ENCODE peak calls at places on chromosomes 3 and 15, in six cellular contexts. F is AG04450, E is cardiac muscle cell, Q is Peyer's patch, T is heart right ventricle, S is adrenal gland. W is an unnamed sample. For H3K27me3, the result is how much of the 10 kb centered on the place peaks cover.

GRCh38 chr15:33207646-33208045 is 13.1 kb upstream of the FMN1 start:
- DNase-seq in Q (no peak), F (no peak), T (no peak), S (no peak), E (no peak), W (no peak)

GRCh38 chr3:149077638-149078037 is 8.7 kb downstream of the HLTF start:
- DNase-seq in Q (no peak), F (peak), S (no peak), E (peak), T (no peak), W (no peak)

GRCh38 chr3:58161435-58162398 is 49.1 kb downstream of the DNASE1L3 start:
- DNase-seq in Q (peak), S (peak), E (no peak), T (no peak), F (peak), W (peak)

GRCh38 chr15:80405554-80405850 is 1.3 kb downstream of the ARNT2 start:
- DNase-seq in Q (no peak), T (no peak), E (no peak), S (no peak), F (no peak), W (no peak)

GRCh38 chr3:121493431-121493830 is 52.4 kb downstream of the POLQ start:
- DNase-seq in Q (no peak), F (no peak), T (no peak), S (no peak), E (no peak), W (no peak)

GRCh38 chr15:81529444-81529950 is 155.5 kb upstream of the TMC3 start:
- DNase-seq in E (no peak), T (no peak), S (no peak), Q (no peak), F (no peak), W (no peak)

GRCh38 chr3:188083011-188083410 is 70.9 kb upstream of the LPP start:
- DNase-seq in E (no peak), T (no peak), S (no peak), F (no peak), Q (no peak), W (no peak)

GRCh38 chr3:59809750-59810444 is 760.1 kb upstream of the CFAP20DC start:
- DNase-seq in Q (no peak), S (no peak), E (no peak), T (no peak), F (peak), W (no peak)

GRCh38 chr3:8529738-8530525 is 28.3 kb downstream of the LMCD1 start:
- DNase-seq in F (no peak), E (no peak), Q (no peak), T (no peak), S (no peak), W (peak)

GRCh38 chr3:17115186-17115585 is 230.4 kb downstream of the PLCL2 start:
- DNase-seq in Q (no peak), S (no peak), E (no peak), T (no peak), F (no peak), W (no peak)

GRCh38 chr3:52434080-52434479 is 10.8 kb downstream of the SEMA3G start:
- DNase-seq in T (no peak), F (no peak), S (no peak), Q (no peak), E (no peak), W (no peak)

GRCh38 chr15:67253517-67254237 is 784 bp downstream of the AAGAB start:
- DNase-seq in T (no peak), Q (no peak), E (no peak), S (no peak), F (no peak), W (no peak)

GRCh38 chr3:36729204-36730056 is 34.9 kb downstream of the DCLK3 start:
- DNase-seq in E (peak), F (peak), T (no peak), Q (no peak), S (no peak), W (no peak)

GRCh38 chr15:56837281-56837680 is 81.2 kb upstream of the TCF12 start:
- DNase-seq in S (no peak), Q (no peak), T (no peak), E (no peak), F (peak), W (no peak)

GRCh38 chr3:135000465-135000864 is 205.4 kb downstream of the EPHB1 start:
- DNase-seq in Q (no peak), F (no peak), S (no peak), T (no peak), E (no peak), W (no peak)

GRCh38 chr3:149371001-149371722 is 6.3 kb downstream of the TM4SF1 start:
- DNase-seq in S (no peak), E (no peak), F (no peak), T (no peak), Q (no peak), W (no peak)

GRCh38 chr3:135140543-135140942 is 345.5 kb downstream of the EPHB1 start:
- DNase-seq in Q (no peak), E (no peak), S (no peak), T (no peak), F (no peak), W (no peak)

GRCh38 chr3:150495563-150496168 is 50.6 kb downstream of the SERP1 start:
- DNase-seq in S (no peak), T (no peak), E (peak), Q (no peak), F (peak), W (no peak)

GRCh38 chr3:196287066-196287404 is 491 bp downstream of the PCYT1A start:
- DNase-seq in F (no peak), E (no peak), Q (no peak), S (no peak), T (peak), W (peak)

GRCh38 chr3:24151595-24151994 is 206.5 kb downstream of the NR1D2 start:
- DNase-seq in T (no peak), Q (no peak), S (no peak), F (no peak), E (no peak), W (no peak)

GRCh38 chr3:179181021-179181472 is 32.9 kb downstream of the PIK3CA start:
- DNase-seq in S (no peak), Q (no peak), E (no peak), F (no peak), T (no peak), W (no peak)

GRCh38 chr3:79361748-79362378 is 405.9 kb downstream of the ROBO1 start:
- DNase-seq in T (no peak), S (no peak), F (peak), E (peak), Q (no peak), W (no peak)

GRCh38 chr15:101000271-101000681 is 81.1 kb downstream of the LRRK1 start:
- DNase-seq in Q (no peak), E (no peak), S (no peak), T (no peak), F (no peak), W (no peak)

GRCh38 chr3:12974316-12974715 is 98.9 kb downstream of the IQSEC1 start:
- DNase-seq in E (no peak), T (no peak), S (no peak), F (no peak), Q (no peak), W (no peak)

GRCh38 chr15:20340331-20340811 is 201.2 kb downstream of the GOLGA6L6 start:
- DNase-seq in F (no peak), S (peak), E (peak), Q (peak), T (peak), W (peak)

GRCh38 chr3:15333099-15333956 is 942 bp upstream of the SH3BP5 start:
- DNase-seq in S (peak), F (no peak), T (no peak), Q (no peak), E (no peak), W (no peak)
- H3K4me3 ChIP-seq in S (peak), F (no peak), T (peak), Q (no peak), E (no peak), W (no peak)

DNA sequence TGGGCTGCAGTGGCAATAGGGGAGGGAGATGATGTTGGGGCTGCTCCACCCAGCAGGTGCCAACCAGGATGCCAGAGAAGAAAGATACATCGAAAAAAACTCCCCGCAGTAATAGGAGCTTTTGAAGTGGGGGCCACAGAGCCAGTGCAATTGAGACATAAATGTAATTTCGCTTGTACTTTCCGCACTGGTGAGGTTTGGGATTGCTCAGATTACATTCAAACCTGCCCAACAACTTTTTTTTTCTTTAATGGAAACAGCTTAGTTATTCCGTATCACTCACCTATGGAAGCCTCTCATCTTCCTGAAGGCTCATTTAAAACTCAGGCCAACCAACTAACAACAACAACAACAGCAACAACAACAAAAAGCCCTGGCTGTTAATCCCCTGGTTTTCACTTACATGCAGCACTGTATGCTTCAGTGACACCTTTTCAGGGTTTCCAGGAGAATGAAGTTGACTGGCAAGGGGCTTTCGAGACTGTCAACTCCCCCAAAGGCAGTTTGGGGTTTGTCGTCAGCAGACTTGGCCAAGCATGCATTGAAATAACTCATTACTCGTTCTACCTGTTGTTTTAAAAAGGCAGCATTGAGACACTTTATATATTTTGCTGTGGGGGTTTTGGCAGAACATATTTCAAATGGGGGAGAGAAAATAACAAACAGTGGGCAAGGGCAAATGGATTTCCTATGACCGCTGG is 163.9 kb downstream of the EBLN2 start:
- DNase-seq in Q (no peak), S (no peak), T (no peak), F (no peak), E (no peak), W (no peak)
- H3K27me3 ChIP-seq in Q (under half), S (under half), T (under half), F (under half), E (under half), W (under half)

DNA sequence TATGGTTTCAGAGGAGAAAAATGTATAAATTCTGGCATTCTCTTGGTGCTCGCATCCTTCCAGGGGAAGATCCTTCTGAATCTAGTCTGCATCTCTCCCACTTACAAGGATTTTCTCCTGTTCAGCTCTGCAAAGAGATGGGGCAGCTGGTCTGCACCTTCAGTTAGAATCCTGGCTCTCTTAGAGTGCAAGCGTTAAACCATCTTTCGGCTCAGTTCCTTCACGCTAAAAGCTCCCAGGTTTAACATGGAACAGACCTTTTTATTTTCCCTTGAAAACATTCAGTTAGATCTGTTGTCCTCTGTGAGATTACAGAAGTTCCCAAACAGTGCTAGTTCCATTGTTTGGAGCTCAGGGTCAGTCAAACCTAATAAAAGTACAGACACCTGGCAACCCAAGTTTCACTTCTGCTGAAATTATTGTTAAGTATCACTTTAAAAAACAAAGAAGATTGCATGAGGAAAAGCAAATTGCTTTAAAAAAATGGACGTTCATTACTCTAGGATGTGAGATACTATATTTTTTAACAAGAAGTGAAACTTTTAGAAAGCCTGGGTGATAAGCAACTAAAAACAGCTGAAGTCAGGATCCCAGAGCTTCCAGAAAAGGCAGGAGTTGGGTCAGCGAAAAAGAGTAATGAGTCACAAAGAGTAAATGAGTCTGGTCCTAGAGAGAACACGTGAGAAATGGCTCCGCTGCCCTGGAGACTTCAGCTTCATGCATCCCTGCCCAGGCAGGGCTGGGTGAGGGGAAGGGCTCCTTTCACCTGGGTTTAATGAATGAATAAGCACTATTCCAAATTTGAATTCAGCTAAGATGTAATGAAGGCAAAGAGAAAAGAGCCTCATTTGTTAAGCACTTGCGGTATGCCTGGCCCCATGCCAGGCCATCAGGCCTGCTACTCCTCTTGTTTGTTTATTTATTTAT is 63.3 kb downstream of the ABTB1 start:
- DNase-seq in E (no peak), Q (peak), T (no peak), F (peak), S (peak), W (peak)
- H3K4me3 ChIP-seq in E (no peak), Q (no peak), T (no peak), F (no peak), S (no peak), W (no peak)

GRCh38 chr15:31545257-31545656 is 218.6 kb downstream of the KLF13 start:
- DNase-seq in F (no peak), S (no peak), Q (no peak), T (no peak), E (no peak), W (no peak)
- H3K27me3 ChIP-seq in F (under half), S (under half), Q (under half), T (under half), E (under half), W (under half)

GRCh38 chr3:33057320-33058298 is 39.3 kb downstream of the GLB1 start:
- DNase-seq in Q (no peak), T (no peak), S (no peak), F (no peak), E (no peak), W (no peak)

GRCh38 chr3:33058780-33059179 is 38.2 kb downstream of the GLB1 start:
- DNase-seq in S (no peak), T (no peak), F (no peak), E (no peak), Q (no peak), W (no peak)

GRCh38 chr3:33050084-33050653 is 46.8 kb downstream of the GLB1 start:
- DNase-seq in F (no peak), T (no peak), E (no peak), Q (no peak), S (no peak), W (no peak)

GRCh38 chr3:33052671-33053070 is 44.3 kb downstream of the GLB1 start:
- DNase-seq in S (no peak), E (no peak), F (no peak), Q (no peak), T (no peak), W (no peak)

DNA sequence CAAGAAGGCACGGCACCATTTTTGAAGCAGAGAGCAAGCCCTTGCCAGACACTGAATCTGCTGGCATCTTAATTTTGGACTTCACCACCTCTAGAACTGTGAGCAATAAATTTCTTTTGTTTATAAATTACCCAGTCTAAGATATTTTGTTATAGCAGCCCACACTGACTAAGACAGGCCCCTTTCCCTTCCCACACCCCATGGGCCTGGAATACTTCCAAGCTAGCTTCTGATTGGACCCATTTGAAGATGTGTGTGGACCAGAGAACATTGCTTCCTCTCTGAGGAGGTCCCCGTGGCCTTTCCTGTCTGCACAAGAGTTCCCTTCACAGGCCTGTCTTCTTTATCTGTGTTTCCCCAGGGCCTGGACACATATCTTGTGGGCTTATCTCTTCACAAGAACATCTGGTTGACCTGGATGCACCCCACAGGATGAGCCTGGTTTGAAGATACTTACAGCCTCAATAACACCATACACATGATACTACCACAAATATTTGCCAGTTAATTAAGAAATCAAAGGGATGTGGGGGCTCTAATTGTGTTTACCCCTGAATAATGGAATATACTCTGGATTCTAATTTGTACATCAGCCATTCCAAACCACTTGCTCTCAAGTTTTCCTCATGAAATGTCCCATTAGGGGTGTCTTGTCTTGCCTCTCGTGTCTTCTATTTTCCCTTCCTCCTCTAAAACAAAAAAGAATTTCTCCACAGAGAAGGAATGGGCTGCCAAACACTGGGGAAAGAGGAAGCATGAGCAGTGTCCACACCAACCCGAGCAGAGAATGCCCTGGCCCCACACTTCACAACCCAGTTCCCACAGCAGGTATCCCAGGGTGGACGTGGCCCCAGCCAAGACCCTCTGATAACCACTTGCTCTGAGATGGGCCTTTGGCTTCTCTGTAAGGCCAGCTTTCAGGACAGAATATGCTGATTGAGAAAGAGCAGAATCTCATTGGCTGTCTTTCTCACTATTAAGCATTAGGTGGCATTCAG is 42.5 kb downstream of the GLB1 start:
- DNase-seq in S (no peak), T (no peak), E (no peak), Q (no peak), F (no peak), W (no peak)
- H3K4me3 ChIP-seq in S (no peak), T (no peak), E (no peak), Q (no peak), F (no peak), W (no peak)

DNA sequence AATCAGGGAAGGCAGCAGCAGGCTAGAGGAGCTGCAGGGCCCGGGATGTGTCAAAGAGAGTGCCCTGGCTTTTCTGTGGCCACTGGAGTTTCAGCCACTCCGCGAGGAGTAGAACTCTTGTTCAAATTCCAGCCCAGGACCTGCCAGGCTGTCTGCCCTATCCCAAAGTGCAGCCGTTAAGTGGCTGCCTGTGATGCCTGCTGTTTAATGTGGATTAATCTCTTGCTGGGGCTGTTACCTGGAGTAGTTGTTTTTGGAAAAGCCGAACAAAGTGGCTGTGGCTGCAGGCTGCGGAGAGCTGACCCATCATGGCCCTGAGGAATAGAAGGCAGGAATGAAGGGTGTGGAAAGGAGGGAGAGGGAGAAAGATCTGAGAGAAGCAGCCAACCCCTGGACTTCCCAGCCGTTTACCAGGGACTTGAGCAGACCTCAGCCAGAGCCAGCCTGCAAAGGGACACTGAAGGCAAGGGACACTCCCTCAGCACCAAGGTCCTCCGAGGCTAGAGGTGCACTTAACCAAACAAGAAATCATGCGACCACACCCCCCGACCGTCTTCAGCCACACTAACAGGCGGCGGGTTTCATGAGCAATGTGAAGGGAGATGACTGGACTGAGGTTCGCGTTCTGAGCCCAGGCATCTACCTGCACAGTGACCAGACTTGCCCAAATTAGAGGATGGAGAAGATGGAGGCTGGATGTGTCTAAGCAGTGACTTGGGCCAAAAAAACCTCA is 4.7 kb downstream of the CDAN1 start:
- DNase-seq in T (no peak), S (no peak), F (no peak), Q (no peak), E (no peak), W (no peak)
- H3K27me3 ChIP-seq in T (under half), S (under half), F (under half), Q (under half), E (under half), W (under half)

DNA sequence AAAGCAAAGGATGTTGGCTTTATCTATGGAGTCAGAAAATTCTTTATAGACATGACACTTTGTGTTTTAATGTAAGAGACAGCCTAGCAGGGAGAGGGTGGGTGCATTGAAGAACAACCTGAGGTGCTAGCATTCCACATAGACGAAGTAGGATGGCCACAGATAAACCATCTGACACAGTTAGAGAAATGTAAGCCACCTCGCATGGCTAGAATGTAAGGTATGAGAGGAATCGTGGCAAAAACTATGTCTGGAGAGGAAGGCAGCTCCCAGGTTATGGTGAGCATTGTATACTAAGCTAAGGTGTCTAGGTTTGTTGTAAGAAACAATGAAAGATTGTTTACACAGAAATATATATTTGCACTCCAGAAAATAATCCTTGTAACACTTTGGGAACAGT is 194.0 kb upstream of the SLITRK3 start:
- DNase-seq in T (no peak), Q (no peak), E (no peak), S (no peak), F (no peak), W (no peak)
- H3K4me3 ChIP-seq in T (no peak), Q (no peak), E (no peak), S (no peak), F (no peak), W (no peak)

W was measured in MG63.